ENCODE peak calls at places on chromosomes 11 and 22, in four cellular contexts. One of them, this sample, is unnamed.

GRCh38 chr22:48353116-48353947 is 1474.3 kb downstream of the BRD1 start:
- DNase-seq in upper lobe of right lung: peak
- DNase-seq in sigmoid colon: peak
- DNase-seq in activated naive CD8-positive, alpha-beta T cell treated with anti-CD3 and anti-CD28 coated beads, Interleukin-2, amount 10 ng/mL, durations not matched to agents 7 days and 5 days: no peak
- DNase-seq in this sample: no peak

GRCh38 chr22:38657248-38657909 is 941 bp downstream of the CBY1 start:
- DNase-seq in activated naive CD8-positive, alpha-beta T cell treated with anti-CD3 and anti-CD28 coated beads, Interleukin-2, amount 10 ng/mL, durations not matched to agents 7 days and 5 days: peak
- DNase-seq in sigmoid colon: no peak
- DNase-seq in upper lobe of right lung: no peak
- DNase-seq in this sample: no peak

GRCh38 chr22:43488937-43489336 is 77.1 kb downstream of the MPPED1 start:
- DNase-seq in sigmoid colon: no peak
- DNase-seq in activated naive CD8-positive, alpha-beta T cell treated with anti-CD3 and anti-CD28 coated beads, Interleukin-2, amount 10 ng/mL, durations not matched to agents 7 days and 5 days: no peak
- DNase-seq in upper lobe of right lung: no peak
- DNase-seq in this sample: no peak

GRCh38 chr11:14642873-14643696 is 519 bp upstream of the PDE3B start:
- DNase-seq in activated naive CD8-positive, alpha-beta T cell treated with anti-CD3 and anti-CD28 coated beads, Interleukin-2, amount 10 ng/mL, durations not matched to agents 7 days and 5 days: no peak
- DNase-seq in sigmoid colon: peak
- DNase-seq in upper lobe of right lung: peak
- DNase-seq in this sample: no peak

GRCh38 chr11:518463-519202 is 11.6 kb upstream of the RNH1 start:
- DNase-seq in sigmoid colon: peak
- DNase-seq in activated naive CD8-positive, alpha-beta T cell treated with anti-CD3 and anti-CD28 coated beads, Interleukin-2, amount 10 ng/mL, durations not matched to agents 7 days and 5 days: peak
- DNase-seq in upper lobe of right lung: peak
- DNase-seq in this sample: peak

GRCh38 chr22:30947163-30947820 is 21.3 kb downstream of the MORC2 start:
- DNase-seq in activated naive CD8-positive, alpha-beta T cell treated with anti-CD3 and anti-CD28 coated beads, Interleukin-2, amount 10 ng/mL, durations not matched to agents 7 days and 5 days: no peak
- DNase-seq in sigmoid colon: no peak
- DNase-seq in upper lobe of right lung: no peak
- DNase-seq in this sample: no peak

GRCh38 chr22:48953830-48954229 is 873.8 kb downstream of the BRD1 start:
- DNase-seq in upper lobe of right lung: peak
- DNase-seq in activated naive CD8-positive, alpha-beta T cell treated with anti-CD3 and anti-CD28 coated beads, Interleukin-2, amount 10 ng/mL, durations not matched to agents 7 days and 5 days: no peak
- DNase-seq in sigmoid colon: no peak
- DNase-seq in this sample: no peak

GRCh38 chr11:3799883-3800282 is 2.5 kb upstream of the NUP98 start:
- DNase-seq in sigmoid colon: no peak
- DNase-seq in activated naive CD8-positive, alpha-beta T cell treated with anti-CD3 and anti-CD28 coated beads, Interleukin-2, amount 10 ng/mL, durations not matched to agents 7 days and 5 days: no peak
- DNase-seq in upper lobe of right lung: no peak
- DNase-seq in this sample: no peak

GRCh38 chr11:102967497-102967896 is 12.0 kb upstream of the MMP13 start:
- DNase-seq in activated naive CD8-positive, alpha-beta T cell treated with anti-CD3 and anti-CD28 coated beads, Interleukin-2, amount 10 ng/mL, durations not matched to agents 7 days and 5 days: no peak
- DNase-seq in sigmoid colon: no peak
- DNase-seq in upper lobe of right lung: no peak
- DNase-seq in this sample: no peak